ENCODE peak calls at places on chromosomes 13 and 19, in seven cellular contexts. One of them, this sample, is unnamed.
A peak's percentile ranks its signal among the peaks of the same experiment; 100 is the strongest.

GRCh38 chr13:37198629-37199028 is 93.2 kb upstream of the CSNK1A1L start:
- DNase-seq in adipocyte: no peak
- DNase-seq in right atrium auricular region: no peak
- DNase-seq in transverse colon: no peak
- DNase-seq in uterus: no peak
- DNase-seq in CD8-positive, alpha-beta memory T cell: no peak
- DNase-seq in A549: no peak
- DNase-seq in this sample: no peak

GRCh38 chr19:41328157-41328817 is 18.3 kb downstream of the CCDC97 start:
- DNase-seq in adipocyte: no peak
- DNase-seq in right atrium auricular region: no peak
- DNase-seq in transverse colon: no peak
- DNase-seq in uterus: no peak
- DNase-seq in CD8-positive, alpha-beta memory T cell: no peak
- DNase-seq in A549: peak; percentile 56
- DNase-seq in this sample: no peak

GRCh38 chr19:10270616-10271394 is at the start of gene ICAM1:
- DNase-seq in adipocyte: peak; percentile 33
- DNase-seq in right atrium auricular region: peak; percentile 88
- DNase-seq in transverse colon: peak; percentile 88
- DNase-seq in uterus: peak; percentile 78
- DNase-seq in CD8-positive, alpha-beta memory T cell: peak; percentile 61
- DNase-seq in A549: no peak
- DNase-seq in this sample: no peak

GRCh38 chr13:98751397-98752110 is 918 bp downstream of the SLC15A1 start:
- DNase-seq in adipocyte: peak; percentile 41
- DNase-seq in right atrium auricular region: no peak
- DNase-seq in transverse colon: peak; percentile 27
- DNase-seq in uterus: no peak
- DNase-seq in CD8-positive, alpha-beta memory T cell: no peak
- DNase-seq in A549: peak; percentile 9
- DNase-seq in this sample: no peak

GRCh38 chr19:11729586-11729985 is 9.2 kb downstream of the ZNF823 start:
- DNase-seq in adipocyte: no peak
- DNase-seq in right atrium auricular region: no peak
- DNase-seq in transverse colon: no peak
- DNase-seq in uterus: no peak
- DNase-seq in CD8-positive, alpha-beta memory T cell: no peak
- DNase-seq in A549: no peak
- DNase-seq in this sample: no peak

GRCh38 chr19:18364826-18365528 is 21.0 kb upstream of the GDF15 start:
- DNase-seq in adipocyte: peak; percentile 97
- DNase-seq in right atrium auricular region: peak; percentile 78
- DNase-seq in transverse colon: peak; percentile 90
- DNase-seq in uterus: peak; percentile 92
- DNase-seq in CD8-positive, alpha-beta memory T cell: no peak
- DNase-seq in A549: peak; percentile 98
- DNase-seq in this sample: peak; percentile 90

GRCh38 chr13:23723463-23723862 is 153.3 kb downstream of the TNFRSF19 start:
- DNase-seq in adipocyte: peak; percentile 53
- DNase-seq in right atrium auricular region: no peak
- DNase-seq in transverse colon: no peak
- DNase-seq in uterus: peak; percentile 30
- DNase-seq in CD8-positive, alpha-beta memory T cell: no peak
- DNase-seq in A549: no peak
- DNase-seq in this sample: no peak

GRCh38 chr13:43364210-43365041 is 341.0 kb downstream of the DNAJC15 start:
- DNase-seq in adipocyte: no peak
- DNase-seq in right atrium auricular region: no peak
- DNase-seq in transverse colon: no peak
- DNase-seq in uterus: no peak
- DNase-seq in CD8-positive, alpha-beta memory T cell: no peak
- DNase-seq in A549: no peak
- DNase-seq in this sample: no peak

GRCh38 chr13:93268327-93269028 is 41.9 kb downstream of the GPC6 start:
- DNase-seq in adipocyte: no peak
- DNase-seq in right atrium auricular region: no peak
- DNase-seq in transverse colon: no peak
- DNase-seq in uterus: no peak
- DNase-seq in CD8-positive, alpha-beta memory T cell: no peak
- DNase-seq in A549: no peak
- DNase-seq in this sample: no peak

GRCh38 chr13:107900775-107901174 is 314.6 kb downstream of the LIG4 start:
- DNase-seq in adipocyte: peak; percentile 57
- DNase-seq in right atrium auricular region: no peak
- DNase-seq in transverse colon: no peak
- DNase-seq in uterus: no peak
- DNase-seq in CD8-positive, alpha-beta memory T cell: no peak
- DNase-seq in A549: no peak
- DNase-seq in this sample: no peak

GRCh38 chr19:13961826-13962737 is 9.8 kb downstream of the DCAF15 start:
- DNase-seq in adipocyte: peak; percentile 40
- DNase-seq in right atrium auricular region: no peak
- DNase-seq in transverse colon: no peak
- DNase-seq in uterus: no peak
- DNase-seq in CD8-positive, alpha-beta memory T cell: no peak
- DNase-seq in A549: no peak
- DNase-seq in this sample: no peak

GRCh38 chr19:46887240-46887782 is 26.5 kb downstream of the ARHGAP35 start:
- DNase-seq in adipocyte: no peak
- DNase-seq in right atrium auricular region: no peak
- DNase-seq in transverse colon: no peak
- DNase-seq in uterus: no peak
- DNase-seq in CD8-positive, alpha-beta memory T cell: no peak
- DNase-seq in A549: no peak
- DNase-seq in this sample: no peak

GRCh38 chr19:29767039-29767735 is 44.6 kb upstream of the CCNE1 start:
- DNase-seq in adipocyte: no peak
- DNase-seq in right atrium auricular region: no peak
- DNase-seq in transverse colon: no peak
- DNase-seq in uterus: no peak
- DNase-seq in CD8-positive, alpha-beta memory T cell: no peak
- DNase-seq in A549: no peak
- DNase-seq in this sample: no peak

GRCh38 chr13:107743983-107744382 is 471.4 kb downstream of the LIG4 start:
- DNase-seq in adipocyte: peak; percentile 80
- DNase-seq in right atrium auricular region: no peak
- DNase-seq in transverse colon: no peak
- DNase-seq in uterus: no peak
- DNase-seq in CD8-positive, alpha-beta memory T cell: no peak
- DNase-seq in A549: no peak
- DNase-seq in this sample: no peak

GRCh38 chr19:3817761-3818160 is 31.6 kb upstream of the MATK start:
- DNase-seq in adipocyte: no peak
- DNase-seq in right atrium auricular region: no peak
- DNase-seq in transverse colon: no peak
- DNase-seq in uterus: no peak
- DNase-seq in CD8-positive, alpha-beta memory T cell: no peak
- DNase-seq in A549: no peak
- DNase-seq in this sample: no peak

GRCh38 chr13:105266615-105267014 is 1268.8 kb downstream of the EFNB2 start:
- DNase-seq in adipocyte: no peak
- DNase-seq in right atrium auricular region: no peak
- DNase-seq in transverse colon: no peak
- DNase-seq in uterus: no peak
- DNase-seq in CD8-positive, alpha-beta memory T cell: no peak
- DNase-seq in A549: no peak
- DNase-seq in this sample: no peak

GRCh38 chr13:112209731-112210130 is 142.8 kb downstream of the SOX1 start:
- DNase-seq in adipocyte: no peak
- DNase-seq in right atrium auricular region: no peak
- DNase-seq in transverse colon: no peak
- DNase-seq in uterus: no peak
- DNase-seq in CD8-positive, alpha-beta memory T cell: no peak
- DNase-seq in A549: no peak
- DNase-seq in this sample: no peak

GRCh38 chr13:36872621-36873020 is 47.4 kb downstream of the SMAD9 start:
- DNase-seq in adipocyte: no peak
- DNase-seq in right atrium auricular region: no peak
- DNase-seq in transverse colon: peak; percentile 26
- DNase-seq in uterus: no peak
- DNase-seq in CD8-positive, alpha-beta memory T cell: no peak
- DNase-seq in A549: no peak
- DNase-seq in this sample: no peak

GRCh38 chr13:40477623-40478608 is 188.5 kb downstream of the FOXO1 start:
- DNase-seq in adipocyte: no peak
- DNase-seq in right atrium auricular region: peak; percentile 90
- DNase-seq in transverse colon: no peak
- DNase-seq in uterus: peak; percentile 45
- DNase-seq in CD8-positive, alpha-beta memory T cell: no peak
- DNase-seq in A549: no peak
- DNase-seq in this sample: no peak
- H3K4me1 ChIP-seq in adipocyte: peaks cover 36% of the 10 kb centered on the region
- H3K4me1 ChIP-seq in right atrium auricular region: peaks cover 41% of the 10 kb centered on the region
- H3K4me1 ChIP-seq in transverse colon: peaks cover 5% of the 10 kb centered on the region
- H3K4me1 ChIP-seq in uterus: no peaks in the 10 kb centered on the region
- H3K4me1 ChIP-seq in CD8-positive, alpha-beta memory T cell: peaks cover 31% of the 10 kb centered on the region
- H3K4me1 ChIP-seq in A549: peaks cover 17% of the 10 kb centered on the region
- H3K4me1 ChIP-seq in this sample: no peaks in the 10 kb centered on the region

GRCh38 chr13:33279898-33280549 is 5.5 kb downstream of the STARD13 start:
- DNase-seq in adipocyte: peak; percentile 87
- DNase-seq in right atrium auricular region: no peak
- DNase-seq in transverse colon: no peak
- DNase-seq in uterus: no peak
- DNase-seq in CD8-positive, alpha-beta memory T cell: no peak
- DNase-seq in A549: peak; percentile 77
- DNase-seq in this sample: no peak
- H3K4me1 ChIP-seq in adipocyte: peaks cover 89% of the 10 kb centered on the region
- H3K4me1 ChIP-seq in right atrium auricular region: peaks cover 79% of the 10 kb centered on the region
- H3K4me1 ChIP-seq in transverse colon: peaks cover 35% of the 10 kb centered on the region
- H3K4me1 ChIP-seq in uterus: no peaks in the 10 kb centered on the region
- H3K4me1 ChIP-seq in CD8-positive, alpha-beta memory T cell: peaks cover 4% of the 10 kb centered on the region
- H3K4me1 ChIP-seq in A549: peaks cover 60% of the 10 kb centered on the region
- H3K4me1 ChIP-seq in this sample: peaks cover 3% of the 10 kb centered on the region

GRCh38 chr19:52291781-52292180 is 5.2 kb upstream of the ZNF480 start:
- DNase-seq in adipocyte: no peak
- DNase-seq in right atrium auricular region: no peak
- DNase-seq in transverse colon: no peak
- DNase-seq in uterus: no peak
- DNase-seq in CD8-positive, alpha-beta memory T cell: no peak
- DNase-seq in A549: no peak
- DNase-seq in this sample: no peak

GRCh38 chr19:52297601-52298358 is 811 bp downstream of the ZNF480 start:
- DNase-seq in adipocyte: no peak
- DNase-seq in right atrium auricular region: no peak
- DNase-seq in transverse colon: no peak
- DNase-seq in uterus: no peak
- DNase-seq in CD8-positive, alpha-beta memory T cell: no peak
- DNase-seq in A549: no peak
- DNase-seq in this sample: no peak

GRCh38 chr19:52296400-52296772 is 583 bp upstream of the ZNF480 start:
- DNase-seq in adipocyte: no peak
- DNase-seq in right atrium auricular region: no peak
- DNase-seq in transverse colon: no peak
- DNase-seq in uterus: no peak
- DNase-seq in CD8-positive, alpha-beta memory T cell: no peak
- DNase-seq in A549: peak; percentile 29
- DNase-seq in this sample: no peak

DNA sequence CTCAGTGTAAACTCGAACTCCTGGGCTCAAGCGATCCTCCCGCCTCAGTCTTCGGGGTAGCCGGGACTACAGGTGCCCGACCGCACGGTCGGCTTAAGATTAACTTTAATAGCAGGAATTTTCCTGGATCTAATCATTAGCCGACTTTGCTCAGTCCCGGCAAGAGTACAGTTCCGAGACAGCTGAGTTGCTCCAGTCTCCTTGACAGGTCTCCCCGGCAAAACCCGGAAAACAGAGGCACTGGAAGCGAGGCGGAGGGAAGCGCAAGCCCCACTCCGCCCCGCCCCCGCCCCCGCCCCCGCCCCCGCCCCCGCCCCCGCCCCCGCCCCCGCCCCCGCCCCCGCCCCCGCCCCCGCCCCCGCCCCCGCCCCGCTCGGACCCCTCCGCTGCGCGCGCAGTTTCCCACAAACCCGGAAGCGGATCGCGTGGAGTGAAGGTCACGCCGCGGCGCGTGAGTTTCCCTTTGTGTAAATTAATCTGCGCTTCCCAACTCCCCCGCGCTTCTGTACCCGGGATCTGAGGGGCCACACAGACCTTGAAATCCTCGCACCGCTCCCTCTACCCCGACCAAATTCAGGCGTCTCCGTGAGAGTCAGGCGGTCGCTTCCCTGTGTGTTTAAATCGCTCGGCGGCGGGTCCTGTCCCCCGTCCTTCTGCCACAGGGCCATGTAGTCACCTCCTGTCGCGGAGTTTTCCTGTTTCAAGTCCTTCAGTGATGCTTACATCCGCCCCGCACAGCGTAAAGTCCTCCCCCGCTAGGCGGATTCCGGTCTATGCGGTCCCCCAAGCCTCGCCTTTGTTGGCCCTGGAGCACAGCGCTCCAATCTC is at the start of gene ZNF480:
- DNase-seq in adipocyte: peak; percentile 92
- DNase-seq in right atrium auricular region: peak; percentile 84
- DNase-seq in transverse colon: peak; percentile 89
- DNase-seq in uterus: peak; percentile 85
- DNase-seq in CD8-positive, alpha-beta memory T cell: peak; percentile 85
- DNase-seq in A549: peak; percentile 82
- DNase-seq in this sample: peak; percentile 66
- H3K4me1 ChIP-seq in adipocyte: peaks cover 10% of the 10 kb centered on the region
- H3K4me1 ChIP-seq in right atrium auricular region: peaks cover 16% of the 10 kb centered on the region
- H3K4me1 ChIP-seq in transverse colon: peaks cover 13% of the 10 kb centered on the region
- H3K4me1 ChIP-seq in uterus: peaks cover 4% of the 10 kb centered on the region
- H3K4me1 ChIP-seq in CD8-positive, alpha-beta memory T cell: peaks cover 16% of the 10 kb centered on the region
- H3K4me1 ChIP-seq in A549: no peaks in the 10 kb centered on the region
- H3K4me1 ChIP-seq in this sample: no peaks in the 10 kb centered on the region

GRCh38 chr13:50072676-50073075 is 57.4 kb downstream of the KCNRG start:
- DNase-seq in adipocyte: no peak
- DNase-seq in right atrium auricular region: no peak
- DNase-seq in transverse colon: no peak
- DNase-seq in uterus: no peak
- DNase-seq in CD8-positive, alpha-beta memory T cell: no peak
- DNase-seq in A549: no peak
- DNase-seq in this sample: no peak

GRCh38 chr13:50071399-50071798 is 56.2 kb downstream of the KCNRG start:
- DNase-seq in adipocyte: no peak
- DNase-seq in right atrium auricular region: no peak
- DNase-seq in transverse colon: no peak
- DNase-seq in uterus: no peak
- DNase-seq in CD8-positive, alpha-beta memory T cell: no peak
- DNase-seq in A549: no peak
- DNase-seq in this sample: no peak

GRCh38 chr13:50073340-50073739 is 58.1 kb downstream of the KCNRG start:
- DNase-seq in adipocyte: no peak
- DNase-seq in right atrium auricular region: no peak
- DNase-seq in transverse colon: no peak
- DNase-seq in uterus: no peak
- DNase-seq in CD8-positive, alpha-beta memory T cell: no peak
- DNase-seq in A549: no peak
- DNase-seq in this sample: no peak

GRCh38 chr13:50075619-50076097 is 60.4 kb downstream of the KCNRG start:
- DNase-seq in adipocyte: peak; percentile 20
- DNase-seq in right atrium auricular region: no peak
- DNase-seq in transverse colon: no peak
- DNase-seq in uterus: no peak
- DNase-seq in CD8-positive, alpha-beta memory T cell: no peak
- DNase-seq in A549: no peak
- DNase-seq in this sample: no peak

DNA sequence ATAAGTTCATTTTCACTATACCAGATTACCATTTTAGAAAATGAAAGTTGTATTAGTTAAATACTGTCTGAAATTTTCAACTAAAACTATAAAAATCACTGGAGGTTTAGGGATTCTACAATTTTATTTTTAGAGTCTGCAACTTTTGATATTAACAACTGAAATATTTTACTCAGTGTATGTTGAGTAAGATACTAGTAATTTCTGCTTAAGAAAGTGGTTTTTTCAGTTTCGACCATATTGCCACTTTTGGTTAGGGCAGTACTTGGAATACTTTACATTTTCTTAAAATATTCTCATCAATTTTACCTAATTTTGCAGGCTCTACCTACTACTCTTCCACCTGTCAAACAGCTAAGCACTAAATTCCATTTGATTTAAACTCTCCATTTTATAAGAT is 59.6 kb downstream of the KCNRG start:
- DNase-seq in adipocyte: no peak
- DNase-seq in right atrium auricular region: no peak
- DNase-seq in transverse colon: no peak
- DNase-seq in uterus: no peak
- DNase-seq in CD8-positive, alpha-beta memory T cell: no peak
- DNase-seq in A549: no peak
- DNase-seq in this sample: no peak
- H3K4me1 ChIP-seq in adipocyte: peaks cover 79% of the 10 kb centered on the region
- H3K4me1 ChIP-seq in right atrium auricular region: peaks cover 17% of the 10 kb centered on the region
- H3K4me1 ChIP-seq in transverse colon: peaks cover 9% of the 10 kb centered on the region
- H3K4me1 ChIP-seq in uterus: peaks cover 3% of the 10 kb centered on the region
- H3K4me1 ChIP-seq in CD8-positive, alpha-beta memory T cell: no peaks in the 10 kb centered on the region
- H3K4me1 ChIP-seq in A549: peaks cover 74% of the 10 kb centered on the region
- H3K4me1 ChIP-seq in this sample: peaks cover 47% of the 10 kb centered on the region

This sample was measured in HAP-1.